ENCODE peak calls at places on chromosomes 12 and 14, in five cellular contexts. Y is H9, Z is mesenchymal stem cell, M is neuronal stem cell, H is trophoblast cell. N is an unnamed sample. For H3K4me1, the result is how much of the 10 kb centered on the place peaks cover.

GRCh38 chr14:70648374-70648773 is 6.7 kb downstream of the TTC9 start:
- DNase-seq in M (no peak), H (no peak), Y (no peak), Z (peak), N (peak)

GRCh38 chr14:105525861-105526780 is at the start of gene TMEM121:
- DNase-seq in H (no peak), Z (no peak), M (peak), Y (peak), N (peak)

GRCh38 chr12:105846331-105846730 is 292.4 kb downstream of the NUAK1 start:
- DNase-seq in Y (no peak), H (no peak), Z (no peak), M (no peak), N (no peak)

GRCh38 chr12:40056357-40056756 is 49.5 kb downstream of the SLC2A13 start:
- DNase-seq in Y (no peak), M (no peak), Z (no peak), H (no peak), N (no peak)

GRCh38 chr12:61097991-61098580 is 1162.1 kb upstream of the USP15 start:
- DNase-seq in M (no peak), Z (no peak), H (no peak), Y (no peak), N (no peak)

GRCh38 chr14:100810861-100811461 is 15.0 kb upstream of the MEG3 start:
- DNase-seq in Y (no peak), Z (no peak), H (no peak), M (no peak), N (no peak)

GRCh38 chr14:75450381-75451276 is 22.8 kb downstream of the JDP2 start:
- DNase-seq in H (no peak), Y (no peak), M (no peak), Z (no peak), N (no peak)

GRCh38 chr12:13602217-13602616 is 379.2 kb downstream of the GRIN2B start:
- DNase-seq in Z (no peak), Y (no peak), H (peak), M (no peak), N (no peak)

GRCh38 chr14:88667555-88668273 is 104.9 kb downstream of the ZC3H14 start:
- DNase-seq in Z (peak), M (peak), H (peak), Y (peak), N (no peak)

GRCh38 chr14:28323951-28324741 is 442.4 kb upstream of the FOXG1 start:
- DNase-seq in Z (no peak), Y (no peak), M (no peak), H (no peak), N (no peak)

GRCh38 chr12:8742501-8742900 is 44.7 kb downstream of the RIMKLB start:
- DNase-seq in H (peak), Y (no peak), Z (peak), M (no peak), N (no peak)

GRCh38 chr14:22555573-22556011 is 33.4 kb downstream of the DAD1 start:
- DNase-seq in H (no peak), Z (no peak), Y (no peak), M (no peak), N (no peak)

GRCh38 chr14:79578470-79578869 is 632.8 kb downstream of the DIO2 start:
- DNase-seq in H (no peak), M (no peak), Z (no peak), Y (no peak), N (no peak)

GRCh38 chr12:105676694-105677093 is 346.2 kb downstream of the C12orf75 start:
- DNase-seq in M (no peak), Y (no peak), H (no peak), Z (no peak), N (no peak)

GRCh38 chr14:90419200-90419599 is 22.4 kb downstream of the CALM1 start:
- DNase-seq in M (no peak), Z (peak), Y (no peak), H (peak), N (no peak)

GRCh38 chr14:90513151-90514014 is 116.6 kb downstream of the CALM1 start:
- DNase-seq in H (no peak), Z (peak), M (no peak), Y (peak), N (no peak)

GRCh38 chr12:16063728-16064127 is 152.6 kb downstream of the DERA start:
- DNase-seq in H (no peak), Y (no peak), Z (no peak), M (no peak), N (no peak)

GRCh38 chr14:100188392-100189030 is 29.1 kb upstream of the DEGS2 start:
- DNase-seq in Z (no peak), Y (no peak), H (no peak), M (no peak), N (no peak)

GRCh38 chr12:96054262-96054645 is 18.9 kb upstream of the LTA4H start:
- DNase-seq in H (no peak), Y (no peak), Z (no peak), M (no peak), N (no peak)

GRCh38 chr12:499837-500458 is 40.2 kb downstream of the B4GALNT3 start:
- DNase-seq in M (no peak), Z (no peak), H (no peak), Y (peak), N (no peak)

GRCh38 chr12:124309231-124309630 is 14.3 kb downstream of the RFLNA start:
- DNase-seq in H (no peak), M (no peak), Y (no peak), Z (no peak), N (no peak)

GRCh38 chr12:124310178-124310577 is 15.3 kb downstream of the RFLNA start:
- DNase-seq in Y (no peak), H (no peak), Z (no peak), M (no peak), N (no peak)

GRCh38 chr12:124308741-124309140 is 13.8 kb downstream of the RFLNA start:
- DNase-seq in Y (no peak), M (no peak), H (no peak), Z (no peak), N (no peak)

GRCh38 chr12:124310785-124311184 is 15.9 kb downstream of the RFLNA start:
- DNase-seq in Y (no peak), H (no peak), Z (no peak), M (no peak), N (no peak)

GRCh38 chr12:124309744-124310143 is 14.9 kb downstream of the RFLNA start:
- DNase-seq in Y (no peak), M (no peak), Z (no peak), H (no peak), N (no peak)
- H2BK12ac ChIP-seq in Y (no peak), M (no peak), Z (no peak), H (no peak), N (no peak)

DNA sequence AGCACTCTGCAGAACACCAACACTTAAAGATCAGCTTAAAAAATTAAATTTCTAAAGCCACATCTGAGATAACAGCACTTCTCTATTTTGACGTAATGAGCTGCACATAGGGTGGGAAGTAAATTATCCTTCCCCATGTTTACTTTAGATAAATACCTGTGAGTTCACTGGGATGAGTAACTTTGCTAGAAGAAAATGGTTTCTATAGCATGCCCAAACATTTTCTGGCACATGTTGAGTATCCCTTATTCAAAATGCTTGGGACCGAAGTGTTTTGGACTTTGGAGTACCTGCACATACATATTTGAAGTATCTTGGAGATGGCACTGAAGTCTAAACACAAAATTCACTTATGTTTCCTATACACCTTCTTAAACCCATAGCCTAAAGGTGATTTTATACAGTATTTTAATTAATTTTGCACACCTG is 6.6 kb downstream of the SLC38A2 start:
- DNase-seq in Y (no peak), H (no peak), M (no peak), Z (peak), N (no peak)
- H2BK5ac ChIP-seq in Y (no peak), H (no peak), M (no peak), Z (no peak), N (no peak)

GRCh38 chr14:95464524-95464923 is 51.9 kb downstream of the SYNE3 start:
- DNase-seq in Z (no peak), H (no peak), Y (no peak), M (no peak), N (no peak)
- H3K4me1 ChIP-seq in Z (under half), H (under half), Y (under half), M (under half), N (under half)

GRCh38 chr12:22634883-22635282 is 9.9 kb downstream of the ETNK1 start:
- DNase-seq in Z (no peak), Y (no peak), H (no peak), M (no peak), N (no peak)

GRCh38 chr12:22631863-22632463 is 7.0 kb downstream of the ETNK1 start:
- DNase-seq in M (no peak), Z (peak), H (no peak), Y (no peak), N (no peak)

GRCh38 chr12:22641353-22642053 is 16.5 kb downstream of the ETNK1 start:
- DNase-seq in Y (no peak), M (no peak), H (no peak), Z (no peak), N (no peak)

GRCh38 chr12:22640851-22641250 is 15.9 kb downstream of the ETNK1 start:
- DNase-seq in H (no peak), Z (no peak), Y (no peak), M (no peak), N (no peak)

DNA sequence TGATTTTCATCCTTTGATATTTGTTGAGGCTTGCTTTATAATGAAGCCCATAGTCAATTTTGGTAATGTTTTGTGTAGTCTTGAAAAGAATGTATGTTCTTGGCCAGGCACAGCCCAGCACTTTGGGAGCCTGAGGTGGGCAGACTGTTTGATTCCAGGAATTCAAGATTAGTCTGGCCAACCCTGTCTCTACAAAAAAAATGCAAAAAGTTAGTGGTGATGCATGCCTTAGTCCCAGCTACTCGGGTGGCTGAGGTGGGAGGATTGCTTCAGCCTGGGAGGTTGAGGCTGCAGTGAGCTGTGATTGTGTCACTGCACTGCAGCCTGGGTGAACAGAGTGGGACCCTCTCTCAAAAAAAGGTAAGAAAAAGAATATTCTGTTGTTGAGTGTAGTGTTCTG is 10.8 kb downstream of the ETNK1 start:
- DNase-seq in Y (no peak), M (no peak), Z (no peak), H (no peak), N (no peak)
- H2BK12ac ChIP-seq in Y (no peak), M (no peak), Z (no peak), H (no peak), N (no peak)

GRCh38 chr14:68547305-68548193 is 245.3 kb downstream of the ZFP36L1 start:
- DNase-seq in Z (peak), M (no peak), Y (no peak), H (peak), N (peak)
- H2BK5ac ChIP-seq in Z (no peak), M (peak), Y (no peak), H (peak), N (no peak)